ENCODE peak calls at places on chromosomes 1 and 21, in five cellular contexts. C is HFFc6, Q is lung, L is foreskin fibroblast, G is NB4. S is an unnamed sample.

GRCh38 chr1:29502225-29502755 is 266.0 kb downstream of the PTPRU start:
- DNase-seq in C (no peak), Q (no peak), L (no peak), G (no peak), S (peak; percentile 1)

GRCh38 chr21:35159881-35160280 is 110.8 kb upstream of the RUNX1 start:
- DNase-seq in C (peak; percentile 24), Q (no peak), L (peak; percentile 18), G (no peak), S (no peak)

GRCh38 chr1:235067396-235068154 is 61.1 kb downstream of the TOMM20 start:
- DNase-seq in C (peak; percentile 100), Q (peak; percentile 91), L (peak; percentile 97), G (peak; percentile 64), S (no peak)

GRCh38 chr1:213989071-213989739 is 1.4 kb downstream of the PROX1 start:
- DNase-seq in C (no peak), Q (no peak), L (no peak), G (no peak), S (no peak)

GRCh38 chr1:155531624-155532023 is 31.0 kb downstream of the ASH1L start:
- DNase-seq in C (no peak), Q (no peak), L (no peak), G (no peak), S (no peak)

GRCh38 chr1:212606734-212607205 is 1.8 kb upstream of the ATF3 start:
- DNase-seq in C (no peak), Q (peak; percentile 79), L (no peak), G (no peak), S (peak; percentile 26)

GRCh38 chr1:240492832-240493440 is 119.0 kb downstream of the GREM2 start:
- DNase-seq in C (no peak), Q (no peak), L (no peak), G (no peak), S (peak; percentile 32)

GRCh38 chr1:223741861-223742260 is 29.5 kb downstream of the CAPN2 start:
- DNase-seq in C (peak; percentile 73), Q (no peak), L (no peak), G (no peak), S (no peak)

GRCh38 chr21:46155514-46156377 is at the start of gene FTCD:
- DNase-seq in C (no peak), Q (no peak), L (no peak), G (no peak), S (peak; percentile 9)

GRCh38 chr21:43287111-43287973 is 118.5 kb downstream of the CRYAA start:
- DNase-seq in C (no peak), Q (no peak), L (no peak), G (peak; percentile 86), S (no peak)

GRCh38 chr1:31297273-31298247 is 728 bp downstream of the ZCCHC17 start:
- DNase-seq in C (peak; percentile 50), Q (no peak), L (peak; percentile 18), G (peak; percentile 77), S (no peak)

GRCh38 chr1:232218955-232219865 is 410.7 kb downstream of the SIPA1L2 start:
- DNase-seq in C (no peak), Q (no peak), L (no peak), G (no peak), S (no peak)

GRCh38 chr1:54835131-54835898 is 34.2 kb upstream of the TTC22 start:
- DNase-seq in C (no peak), Q (no peak), L (no peak), G (no peak), S (no peak)

GRCh38 chr1:111834956-111835355 is 79.3 kb downstream of the DDX20 start:
- DNase-seq in C (no peak), Q (no peak), L (no peak), G (no peak), S (no peak)

GRCh38 chr1:159900086-159900680 is at the start of gene CFAP45:
- DNase-seq in C (no peak), Q (peak; percentile 86), L (peak; percentile 34), G (no peak), S (no peak)

GRCh38 chr21:36706951-36707762 is 8.2 kb downstream of the SIM2 start:
- DNase-seq in C (peak; percentile 3), Q (no peak), L (no peak), G (no peak), S (no peak)

GRCh38 chr1:235139315-235139714 is 10.7 kb upstream of the TOMM20 start:
- DNase-seq in C (no peak), Q (no peak), L (no peak), G (no peak), S (no peak)

GRCh38 chr1:51956528-51957509 is 33.7 kb downstream of the RAB3B start:
- DNase-seq in C (peak; percentile 28), Q (no peak), L (no peak), G (peak; percentile 60), S (no peak)

GRCh38 chr1:51193564-51193963 is 42.5 kb upstream of the RNF11 start:
- DNase-seq in C (no peak), Q (no peak), L (no peak), G (no peak), S (no peak)

GRCh38 chr1:58814251-58815068 is 30.6 kb upstream of the JUN start:
- DNase-seq in C (no peak), Q (peak; percentile 77), L (no peak), G (peak; percentile 41), S (peak; percentile 19)

GRCh38 chr1:39808784-39809517 is 20.3 kb upstream of the BMP8B start:
- DNase-seq in C (no peak), Q (no peak), L (no peak), G (no peak), S (no peak)

GRCh38 chr1:222911866-222912265 is 97.0 kb downstream of the DISP1 start:
- DNase-seq in C (peak; percentile 68), Q (no peak), L (peak; percentile 51), G (no peak), S (no peak)

GRCh38 chr1:179493323-179493722 is 82.4 kb downstream of the NPHS2 start:
- DNase-seq in C (no peak), Q (no peak), L (peak; percentile 3), G (no peak), S (no peak)

GRCh38 chr1:154847891-154848290 is 22.2 kb downstream of the KCNN3 start:
- DNase-seq in C (no peak), Q (no peak), L (no peak), G (no peak), S (no peak)

GRCh38 chr1:158687037-158687436 is 522 bp upstream of the SPTA1 start:
- DNase-seq in C (no peak), Q (no peak), L (no peak), G (no peak), S (no peak)

GRCh38 chr1:187903223-187903622 is 1074.5 kb downstream of the PLA2G4A start:
- DNase-seq in C (no peak), Q (no peak), L (no peak), G (no peak), S (no peak)

GRCh38 chr1:32733573-32734321 is 31.2 kb upstream of the SYNC start:
- DNase-seq in C (no peak), Q (no peak), L (no peak), G (no peak), S (no peak)

GRCh38 chr1:78303620-78304019 is 187.2 kb upstream of the PTGFR start:
- DNase-seq in C (peak; percentile 88), Q (peak; percentile 50), L (peak; percentile 91), G (no peak), S (no peak)

GRCh38 chr1:220271706-220272046 is 577 bp downstream of the RAB3GAP2 start:
- DNase-seq in C (no peak), Q (no peak), L (peak; percentile 31), G (peak; percentile 31), S (no peak)

GRCh38 chr1:9559673-9560072 is 20.4 kb downstream of the SLC25A33 start:
- DNase-seq in C (no peak), Q (no peak), L (no peak), G (no peak), S (no peak)

DNA sequence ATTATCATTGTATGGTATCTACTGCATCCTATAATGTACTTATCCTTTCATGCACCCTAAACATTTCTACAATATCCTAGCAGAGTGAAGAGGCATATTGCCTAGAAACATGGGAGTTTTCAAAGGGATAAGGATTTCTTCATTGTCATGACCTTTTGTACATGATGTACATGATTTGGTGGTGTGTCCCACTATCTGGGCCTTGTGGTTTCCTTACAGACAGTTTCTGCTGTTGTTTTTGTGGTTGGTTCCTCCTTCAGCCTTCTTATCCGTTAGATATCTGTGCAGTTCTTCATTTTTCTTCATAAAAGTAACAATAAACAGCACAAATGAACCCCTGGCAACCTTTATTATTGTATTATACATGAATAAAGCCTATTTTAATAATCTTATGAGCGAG is 70.4 kb upstream of the BACH1 start:
- DNase-seq in C (no peak), Q (no peak), L (no peak), G (peak; percentile 66), S (no peak)
- TF ChIP-seq CTCF in C (no peak), Q (no peak), L (no peak), G (no peak), S (no peak)

GRCh38 chr1:35507947-35508346 is 49.3 kb downstream of the KIAA0319L start:
- DNase-seq in C (no peak), Q (no peak), L (no peak), G (no peak), S (no peak)

GRCh38 chr1:35511305-35511704 is 45.9 kb downstream of the KIAA0319L start:
- DNase-seq in C (no peak), Q (no peak), L (no peak), G (no peak), S (no peak)

GRCh38 chr1:35509558-35509957 is 47.6 kb downstream of the KIAA0319L start:
- DNase-seq in C (no peak), Q (no peak), L (no peak), G (no peak), S (no peak)

GRCh38 chr1:35505911-35506798 is 51.0 kb downstream of the KIAA0319L start:
- DNase-seq in C (peak; percentile 93), Q (no peak), L (peak; percentile 92), G (peak; percentile 94), S (no peak)

DNA sequence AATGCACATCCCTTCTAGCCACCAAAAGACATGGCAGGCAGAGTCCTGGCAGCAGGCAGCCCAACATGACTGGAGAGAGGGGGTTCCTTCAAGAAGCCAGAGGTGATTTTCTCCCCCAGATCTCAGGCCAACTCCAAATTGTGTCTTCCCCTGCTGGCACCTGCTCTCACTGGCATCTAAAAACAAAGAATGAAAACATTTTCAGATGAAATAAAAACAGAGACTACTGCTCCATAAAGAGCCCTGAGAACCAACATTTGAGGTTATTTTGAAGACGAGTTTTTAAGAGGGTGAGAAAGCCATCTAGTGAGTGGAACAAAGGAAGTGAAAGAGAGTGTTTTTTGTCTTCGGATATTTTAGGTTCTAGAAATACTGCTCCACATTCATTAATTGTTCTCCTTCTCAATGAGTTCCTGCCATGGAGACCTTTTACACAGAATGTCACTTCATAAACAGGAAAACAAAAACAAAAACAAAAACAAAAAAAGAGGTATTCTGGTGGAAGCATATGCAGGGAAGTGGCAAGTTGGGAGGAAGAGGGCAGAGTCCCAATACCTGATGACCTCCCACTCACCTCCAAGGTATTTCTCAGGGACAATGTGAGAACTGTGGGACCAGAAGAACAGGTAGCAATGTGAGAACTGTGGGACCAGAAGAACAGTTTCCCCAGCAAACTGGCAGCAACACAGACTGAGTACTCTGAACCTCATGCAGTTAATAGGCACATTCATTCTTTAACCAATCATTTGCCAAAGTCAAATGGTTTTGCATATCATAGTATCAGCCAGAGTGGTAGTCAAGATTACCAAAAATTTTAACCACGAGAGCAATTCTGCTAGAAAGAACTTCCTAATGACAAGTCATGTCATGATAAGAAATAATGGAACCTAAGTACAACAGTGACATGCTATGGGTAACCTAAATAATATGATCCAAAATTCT is 50.0 kb downstream of the KIAA0319L start:
- DNase-seq in C (no peak), Q (no peak), L (no peak), G (no peak), S (no peak)
- TF ChIP-seq CTCF in C (no peak), Q (no peak), L (no peak), G (no peak), S (no peak)

GRCh38 chr1:116990612-116991151 is 10.9 kb upstream of the CD101 start:
- DNase-seq in C (no peak), Q (peak; percentile 45), L (peak; percentile 56), G (peak; percentile 91), S (no peak)
- TF ChIP-seq CTCF in C (no peak), Q (no peak), L (no peak), G (no peak), S (no peak)

GRCh38 chr1:41483960-41484844 is at the start of gene EDN2:
- DNase-seq in C (no peak), Q (peak; percentile 73), L (no peak), G (no peak), S (no peak)
- TF ChIP-seq CTCF in C (peak; percentile 36), Q (no peak), L (no peak), G (peak; percentile 25), S (no peak)